ENCODE peak calls at places on chromosome X, in ten cellular contexts. T is T follicular helper cell; K is activated T-helper 9 cell treated with anti-CD3 and anti-CD28 coated beads, Interleukin-2, amount 50 U/mL, for 16 hours; Z is amniotic stem cell; X is ELF-1; H is G401; M is T47D; W is WERI-Rb-1; B is lower leg skin; P is HT-29. J is an unnamed sample.

GRCh38 chrX:42751573-42751972 is 26.4 kb downstream of the PPP1R2C start:
- DNase-seq in T (no peak), K (no peak), Z (no peak), X (no peak), H (no peak), M (no peak), W (no peak), B (no peak), P (no peak), J (no peak)

GRCh38 chrX:2500091-2500680 is 590 bp downstream of the DHRSX start:
- DNase-seq in T (no peak), K (peak), Z (no peak), X (peak), H (peak), M (no peak), W (peak), B (peak), P (peak), J (peak)

GRCh38 chrX:17432158-17432557 is 57.2 kb downstream of the NHS start:
- DNase-seq in T (no peak), K (no peak), Z (no peak), X (no peak), H (no peak), M (peak), W (no peak), B (no peak), P (no peak), J (no peak)

GRCh38 chrX:108186811-108187210 is 95.2 kb downstream of the ATG4A start:
- DNase-seq in T (no peak), K (no peak), Z (no peak), X (no peak), H (no peak), M (no peak), W (no peak), B (no peak), P (peak), J (peak)

GRCh38 chrX:121307441-121307840 is 260.0 kb downstream of the GLUD2 start:
- DNase-seq in T (no peak), K (no peak), Z (no peak), X (no peak), H (no peak), M (no peak), W (no peak), B (no peak), P (no peak), J (no peak)

GRCh38 chrX:102063445-102064074 is 61.9 kb upstream of the TCEAL2 start:
- DNase-seq in T (no peak), K (no peak), Z (no peak), X (no peak), H (no peak), M (peak), W (no peak), B (no peak), P (no peak), J (no peak)

GRCh38 chrX:115344885-115345653 is 55.6 kb downstream of the LUZP4 start:
- DNase-seq in T (no peak), K (no peak), Z (peak), X (peak), H (peak), M (peak), W (peak), B (peak), P (peak), J (peak)

GRCh38 chrX:6941041-6941440 is 206.5 kb upstream of the STS start:
- DNase-seq in T (no peak), K (no peak), Z (no peak), X (no peak), H (no peak), M (no peak), W (no peak), B (no peak), P (no peak), J (no peak)

GRCh38 chrX:56800801-56801200 is 71.8 kb downstream of the NBDY start:
- DNase-seq in T (peak), K (no peak), Z (no peak), X (peak), H (no peak), M (no peak), W (no peak), B (no peak), P (no peak), J (no peak)

GRCh38 chrX:10966057-10966456 is 145.1 kb upstream of the HCCS start:
- DNase-seq in T (no peak), K (no peak), Z (no peak), X (no peak), H (no peak), M (no peak), W (no peak), B (no peak), P (no peak), J (no peak)

GRCh38 chrX:13430136-13430827 is 110.4 kb upstream of the ATXN3L start:
- DNase-seq in T (no peak), K (no peak), Z (no peak), X (peak), H (no peak), M (no peak), W (no peak), B (no peak), P (no peak), J (no peak)